ENCODE peak calls at places on chromosomes 16 and 17, in five cellular contexts. O is HTR-8/SVneo; M is ovary; E is fibroblast of gingiva; H is effector memory CD4-positive, alpha-beta T cell. Y is an unnamed sample.

GRCh38 chr16:79007614-79008013 is 592.9 kb downstream of the MAF start:
- DNase-seq in M (no peak), O (no peak), E (no peak), H (no peak), Y (no peak)

GRCh38 chr17:2954898-2955445 is 108.4 kb downstream of the OR1D5 start:
- DNase-seq in O (peak; percentile 84), E (peak; percentile 96), M (no peak), H (no peak), Y (peak; percentile 78)

GRCh38 chr16:86575095-86575685 is 3.2 kb upstream of the FOXL1 start:
- DNase-seq in O (no peak), M (no peak), H (no peak), E (no peak), Y (no peak)

GRCh38 chr16:77919761-77920415 is 102.5 kb upstream of the CLEC3A start:
- DNase-seq in M (no peak), H (no peak), O (no peak), E (no peak), Y (no peak)

GRCh38 chr17:49565948-49566491 is 9.7 kb upstream of the NXPH3 start:
- DNase-seq in O (no peak), M (peak; percentile 90), E (no peak), H (no peak), Y (no peak)

GRCh38 chr17:75277664-75278071 is 6.6 kb upstream of the MIF4GD start:
- DNase-seq in H (no peak), E (peak; percentile 43), O (no peak), M (no peak), Y (no peak)

GRCh38 chr17:8965394-8966168 is at the start of gene PIK3R5:
- DNase-seq in E (no peak), M (peak; percentile 36), O (no peak), H (peak; percentile 79), Y (no peak)

GRCh38 chr16:65697061-65697460 is 575.2 kb upstream of the CDH11 start:
- DNase-seq in O (no peak), M (no peak), E (no peak), H (no peak), Y (no peak)

GRCh38 chr16:84950906-84951305 is 60.4 kb downstream of the ZDHHC7 start:
- DNase-seq in E (no peak), M (no peak), H (no peak), O (no peak), Y (no peak)

GRCh38 chr16:87145181-87146176 is 171.7 kb downstream of the C16orf95 start:
- DNase-seq in E (peak; percentile 41), O (peak; percentile 87), M (no peak), H (no peak), Y (peak; percentile 47)

GRCh38 chr17:40617678-40618240 is 29.9 kb downstream of the SMARCE1 start:
- DNase-seq in E (peak; percentile 32), O (no peak), H (no peak), M (no peak), Y (no peak)

GRCh38 chr16:73028721-73029361 is 19.1 kb downstream of the ZFHX3 start:
- DNase-seq in O (no peak), M (no peak), E (no peak), H (no peak), Y (no peak)

GRCh38 chr16:30605148-30605547 is 5.0 kb downstream of the ZNF689 start:
- DNase-seq in E (no peak), O (no peak), M (no peak), H (no peak), Y (no peak)

GRCh38 chr16:781346-782010 is 6.7 kb downstream of the RPUSD1 start:
- DNase-seq in E (no peak), M (no peak), H (no peak), O (no peak), Y (no peak)